ENCODE peak calls at places on chromosomes 16 and 17, in ten cellular contexts. One of them, this sample, is unnamed.

GRCh38 chr17:1951920-1952319 is 73.2 kb downstream of the RTN4RL1 start:
- DNase-seq in CD8-positive, alpha-beta T cell: no peak
- DNase-seq in nephron progenitor cell: no peak
- DNase-seq in epithelial cell of esophagus: no peak
- DNase-seq in spleen: peak; percentile 58
- DNase-seq in dorsolateral prefrontal cortex: no peak
- DNase-seq in BJ: no peak
- DNase-seq in AG09309: no peak
- DNase-seq in AG10803: no peak
- DNase-seq in lung: no peak
- DNase-seq in this sample: no peak

GRCh38 chr17:37701424-37702020 is 43.3 kb downstream of the HNF1B start:
- DNase-seq in lung: peak; percentile 61
- DNase-seq in CD8-positive, alpha-beta T cell: peak; percentile 12
- DNase-seq in AG10803: no peak
- DNase-seq in spleen: no peak
- DNase-seq in nephron progenitor cell: no peak
- DNase-seq in BJ: no peak
- DNase-seq in epithelial cell of esophagus: peak; percentile 34
- DNase-seq in dorsolateral prefrontal cortex: no peak
- DNase-seq in AG09309: no peak
- DNase-seq in this sample: no peak

GRCh38 chr16:76396977-76397376 is 119.8 kb downstream of the CNTNAP4 start:
- DNase-seq in CD8-positive, alpha-beta T cell: no peak
- DNase-seq in spleen: no peak
- DNase-seq in epithelial cell of esophagus: no peak
- DNase-seq in AG10803: no peak
- DNase-seq in lung: no peak
- DNase-seq in AG09309: no peak
- DNase-seq in nephron progenitor cell: no peak
- DNase-seq in BJ: no peak
- DNase-seq in dorsolateral prefrontal cortex: no peak
- DNase-seq in this sample: no peak

GRCh38 chr16:12290165-12290564 is 313.6 kb downstream of the SNX29 start:
- DNase-seq in BJ: no peak
- DNase-seq in AG10803: no peak
- DNase-seq in lung: no peak
- DNase-seq in CD8-positive, alpha-beta T cell: no peak
- DNase-seq in epithelial cell of esophagus: no peak
- DNase-seq in dorsolateral prefrontal cortex: no peak
- DNase-seq in AG09309: no peak
- DNase-seq in nephron progenitor cell: no peak
- DNase-seq in spleen: no peak
- DNase-seq in this sample: no peak

GRCh38 chr17:22266231-22266630 is 573.9 kb downstream of the KCNJ18 start:
- DNase-seq in lung: no peak
- DNase-seq in CD8-positive, alpha-beta T cell: no peak
- DNase-seq in spleen: no peak
- DNase-seq in epithelial cell of esophagus: no peak
- DNase-seq in dorsolateral prefrontal cortex: no peak
- DNase-seq in AG09309: no peak
- DNase-seq in nephron progenitor cell: no peak
- DNase-seq in AG10803: no peak
- DNase-seq in BJ: no peak
- DNase-seq in this sample: no peak

GRCh38 chr17:17036520-17036998 is 5.7 kb upstream of the MPRIP start:
- DNase-seq in epithelial cell of esophagus: no peak
- DNase-seq in nephron progenitor cell: no peak
- DNase-seq in AG10803: no peak
- DNase-seq in CD8-positive, alpha-beta T cell: no peak
- DNase-seq in dorsolateral prefrontal cortex: peak; percentile 39
- DNase-seq in lung: no peak
- DNase-seq in AG09309: no peak
- DNase-seq in spleen: peak; percentile 83
- DNase-seq in BJ: no peak
- DNase-seq in this sample: no peak

GRCh38 chr16:20111143-20111542 is 37.5 kb upstream of the GPR139 start:
- DNase-seq in AG10803: no peak
- DNase-seq in spleen: no peak
- DNase-seq in BJ: no peak
- DNase-seq in epithelial cell of esophagus: no peak
- DNase-seq in nephron progenitor cell: no peak
- DNase-seq in CD8-positive, alpha-beta T cell: no peak
- DNase-seq in lung: no peak
- DNase-seq in AG09309: no peak
- DNase-seq in dorsolateral prefrontal cortex: no peak
- DNase-seq in this sample: no peak

GRCh38 chr16:9135797-9136196 is 44.4 kb downstream of the HAPSTR1 start:
- DNase-seq in BJ: no peak
- DNase-seq in CD8-positive, alpha-beta T cell: no peak
- DNase-seq in spleen: peak; percentile 76
- DNase-seq in dorsolateral prefrontal cortex: no peak
- DNase-seq in lung: no peak
- DNase-seq in AG09309: no peak
- DNase-seq in AG10803: no peak
- DNase-seq in nephron progenitor cell: no peak
- DNase-seq in epithelial cell of esophagus: peak; percentile 27
- DNase-seq in this sample: no peak

GRCh38 chr17:76994237-76994637 is 126.0 kb downstream of the MGAT5B start:
- DNase-seq in epithelial cell of esophagus: no peak
- DNase-seq in lung: no peak
- DNase-seq in BJ: no peak
- DNase-seq in CD8-positive, alpha-beta T cell: no peak
- DNase-seq in AG10803: no peak
- DNase-seq in nephron progenitor cell: peak; percentile 47
- DNase-seq in AG09309: no peak
- DNase-seq in dorsolateral prefrontal cortex: no peak
- DNase-seq in spleen: no peak
- DNase-seq in this sample: no peak

GRCh38 chr16:48041861-48042435 is 113.8 kb downstream of the ABCC12 start:
- DNase-seq in lung: no peak
- DNase-seq in AG09309: no peak
- DNase-seq in nephron progenitor cell: peak; percentile 25
- DNase-seq in BJ: no peak
- DNase-seq in AG10803: no peak
- DNase-seq in spleen: no peak
- DNase-seq in CD8-positive, alpha-beta T cell: no peak
- DNase-seq in dorsolateral prefrontal cortex: no peak
- DNase-seq in epithelial cell of esophagus: peak; percentile 10
- DNase-seq in this sample: no peak

GRCh38 chr17:17567631-17568030 is 23.9 kb downstream of the PEMT start:
- DNase-seq in dorsolateral prefrontal cortex: peak; percentile 69
- DNase-seq in epithelial cell of esophagus: no peak
- DNase-seq in CD8-positive, alpha-beta T cell: no peak
- DNase-seq in AG09309: no peak
- DNase-seq in lung: peak; percentile 49
- DNase-seq in nephron progenitor cell: no peak
- DNase-seq in BJ: no peak
- DNase-seq in spleen: no peak
- DNase-seq in AG10803: peak; percentile 49
- DNase-seq in this sample: no peak

DNA sequence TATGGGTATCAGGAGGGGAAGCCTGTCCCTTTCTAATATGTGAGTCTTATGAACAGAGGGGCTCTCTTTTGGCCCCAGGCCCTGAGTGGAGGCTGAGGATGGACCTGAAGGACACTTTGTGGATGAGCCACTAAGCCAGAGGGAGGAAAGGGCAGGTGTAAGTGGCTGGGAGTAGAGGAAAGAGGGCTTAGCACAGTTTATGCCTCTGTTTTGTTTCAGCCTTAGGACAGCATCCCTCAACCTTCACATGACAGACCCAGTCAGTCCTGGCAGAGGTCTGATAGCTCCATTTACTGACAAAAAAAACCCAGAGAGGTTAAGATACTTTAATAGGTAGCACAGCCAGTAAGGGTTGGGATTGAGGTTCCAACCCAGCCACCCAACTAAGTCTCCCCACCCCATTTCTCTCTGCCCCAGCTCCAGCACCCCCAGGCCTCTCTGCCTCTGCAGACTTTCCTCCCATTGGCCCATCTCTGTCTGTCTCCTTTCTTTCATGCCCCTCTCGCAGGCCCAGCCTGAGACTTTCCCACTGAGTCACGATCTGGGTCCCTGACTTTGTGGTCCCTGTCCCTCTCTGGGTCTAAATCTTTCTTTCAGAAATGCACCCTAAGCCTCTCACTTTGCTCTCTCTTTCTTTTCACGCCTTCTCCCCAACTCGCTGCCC is 4.7 kb upstream of the TBX21 start:
- DNase-seq in CD8-positive, alpha-beta T cell: no peak
- DNase-seq in spleen: peak; percentile 33
- DNase-seq in BJ: no peak
- DNase-seq in lung: no peak
- DNase-seq in AG10803: no peak
- DNase-seq in nephron progenitor cell: no peak
- DNase-seq in epithelial cell of esophagus: no peak
- DNase-seq in AG09309: no peak
- DNase-seq in dorsolateral prefrontal cortex: no peak
- DNase-seq in this sample: no peak
- TF ChIP-seq CTCF in CD8-positive, alpha-beta T cell: no peak
- TF ChIP-seq CTCF in spleen: no peak
- TF ChIP-seq CTCF in BJ: no peak
- TF ChIP-seq CTCF in lung: no peak
- TF ChIP-seq CTCF in AG10803: no peak
- TF ChIP-seq CTCF in nephron progenitor cell: no peak
- TF ChIP-seq CTCF in epithelial cell of esophagus: no peak
- TF ChIP-seq CTCF in AG09309: no peak
- TF ChIP-seq CTCF in dorsolateral prefrontal cortex: no peak
- TF ChIP-seq CTCF in this sample: no peak

GRCh38 chr16:31010943-31011342 is 505 bp upstream of the STX1B start:
- DNase-seq in dorsolateral prefrontal cortex: no peak
- DNase-seq in epithelial cell of esophagus: no peak
- DNase-seq in AG09309: no peak
- DNase-seq in spleen: no peak
- DNase-seq in nephron progenitor cell: no peak
- DNase-seq in BJ: no peak
- DNase-seq in AG10803: no peak
- DNase-seq in CD8-positive, alpha-beta T cell: no peak
- DNase-seq in lung: no peak
- DNase-seq in this sample: no peak

GRCh38 chr16:31010539-31010938 is at the start of gene STX1B:
- DNase-seq in CD8-positive, alpha-beta T cell: no peak
- DNase-seq in AG10803: peak; percentile 18
- DNase-seq in lung: no peak
- DNase-seq in AG09309: no peak
- DNase-seq in epithelial cell of esophagus: no peak
- DNase-seq in nephron progenitor cell: peak; percentile 88
- DNase-seq in dorsolateral prefrontal cortex: peak; percentile 79
- DNase-seq in BJ: no peak
- DNase-seq in spleen: no peak
- DNase-seq in this sample: peak; percentile 97

GRCh38 chr16:31016018-31016417 is 5.6 kb upstream of the STX1B start:
- DNase-seq in AG09309: no peak
- DNase-seq in spleen: no peak
- DNase-seq in BJ: no peak
- DNase-seq in dorsolateral prefrontal cortex: no peak
- DNase-seq in AG10803: no peak
- DNase-seq in CD8-positive, alpha-beta T cell: no peak
- DNase-seq in nephron progenitor cell: no peak
- DNase-seq in epithelial cell of esophagus: no peak
- DNase-seq in lung: no peak
- DNase-seq in this sample: no peak
- TF ChIP-seq CTCF in AG09309: no peak
- TF ChIP-seq CTCF in spleen: no peak
- TF ChIP-seq CTCF in BJ: no peak
- TF ChIP-seq CTCF in dorsolateral prefrontal cortex: no peak
- TF ChIP-seq CTCF in AG10803: no peak
- TF ChIP-seq CTCF in CD8-positive, alpha-beta T cell: no peak
- TF ChIP-seq CTCF in nephron progenitor cell: no peak
- TF ChIP-seq CTCF in epithelial cell of esophagus: no peak
- TF ChIP-seq CTCF in lung: no peak
- TF ChIP-seq CTCF in this sample: peak; percentile 41

GRCh38 chr17:31521632-31522283 is 130.3 kb downstream of the RAB11FIP4 start:
- DNase-seq in CD8-positive, alpha-beta T cell: no peak
- DNase-seq in lung: no peak
- DNase-seq in nephron progenitor cell: no peak
- DNase-seq in dorsolateral prefrontal cortex: no peak
- DNase-seq in epithelial cell of esophagus: no peak
- DNase-seq in spleen: peak; percentile 58
- DNase-seq in BJ: no peak
- DNase-seq in AG09309: no peak
- DNase-seq in AG10803: no peak
- DNase-seq in this sample: no peak

GRCh38 chr17:31518478-31518877 is 127.0 kb downstream of the RAB11FIP4 start:
- DNase-seq in BJ: no peak
- DNase-seq in epithelial cell of esophagus: no peak
- DNase-seq in lung: no peak
- DNase-seq in nephron progenitor cell: no peak
- DNase-seq in AG09309: no peak
- DNase-seq in spleen: peak; percentile 18
- DNase-seq in AG10803: no peak
- DNase-seq in CD8-positive, alpha-beta T cell: no peak
- DNase-seq in dorsolateral prefrontal cortex: no peak
- DNase-seq in this sample: no peak

GRCh38 chr17:31515226-31515759 is 123.8 kb downstream of the RAB11FIP4 start:
- DNase-seq in CD8-positive, alpha-beta T cell: no peak
- DNase-seq in spleen: peak; percentile 54
- DNase-seq in epithelial cell of esophagus: peak; percentile 30
- DNase-seq in AG09309: no peak
- DNase-seq in BJ: no peak
- DNase-seq in dorsolateral prefrontal cortex: no peak
- DNase-seq in lung: no peak
- DNase-seq in nephron progenitor cell: no peak
- DNase-seq in AG10803: no peak
- DNase-seq in this sample: no peak

GRCh38 chr17:31513731-31514427 is 122.4 kb downstream of the RAB11FIP4 start:
- DNase-seq in AG09309: no peak
- DNase-seq in epithelial cell of esophagus: no peak
- DNase-seq in dorsolateral prefrontal cortex: no peak
- DNase-seq in nephron progenitor cell: no peak
- DNase-seq in lung: no peak
- DNase-seq in AG10803: no peak
- DNase-seq in BJ: no peak
- DNase-seq in spleen: peak; percentile 54
- DNase-seq in CD8-positive, alpha-beta T cell: no peak
- DNase-seq in this sample: no peak

GRCh38 chr17:31517524-31517923 is 126.0 kb downstream of the RAB11FIP4 start:
- DNase-seq in nephron progenitor cell: peak; percentile 55
- DNase-seq in dorsolateral prefrontal cortex: no peak
- DNase-seq in CD8-positive, alpha-beta T cell: no peak
- DNase-seq in BJ: no peak
- DNase-seq in AG09309: no peak
- DNase-seq in spleen: peak; percentile 67
- DNase-seq in lung: no peak
- DNase-seq in epithelial cell of esophagus: no peak
- DNase-seq in AG10803: no peak
- DNase-seq in this sample: no peak
- TF ChIP-seq CTCF in nephron progenitor cell: no peak
- TF ChIP-seq CTCF in dorsolateral prefrontal cortex: peak; percentile 27
- TF ChIP-seq CTCF in CD8-positive, alpha-beta T cell: peak; percentile 16
- TF ChIP-seq CTCF in BJ: peak; percentile 29
- TF ChIP-seq CTCF in AG09309: peak; percentile 42
- TF ChIP-seq CTCF in spleen: no peak
- TF ChIP-seq CTCF in lung: no peak
- TF ChIP-seq CTCF in epithelial cell of esophagus: peak; percentile 34
- TF ChIP-seq CTCF in AG10803: peak; percentile 19
- TF ChIP-seq CTCF in this sample: peak; percentile 60

DNA sequence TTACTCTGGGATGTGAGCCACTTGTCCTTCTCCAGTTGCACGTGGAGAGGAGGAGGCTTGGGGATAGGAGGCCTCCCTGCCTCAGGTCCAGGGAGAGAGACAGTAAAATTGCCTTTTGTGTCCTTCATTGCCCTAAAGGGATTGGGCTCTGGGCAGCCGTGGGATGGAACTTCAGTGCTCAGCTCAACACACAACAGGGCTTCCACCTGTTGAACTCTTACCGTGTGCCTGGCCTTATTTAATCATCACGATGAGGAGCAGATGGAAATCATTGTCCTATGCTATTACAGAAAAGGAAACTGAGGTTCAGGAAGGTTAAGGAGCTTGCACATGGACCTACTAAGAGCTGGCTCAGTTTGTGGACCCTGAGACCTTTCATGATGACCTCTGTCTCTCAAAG is 92.4 kb upstream of the CDC42EP4 start:
- DNase-seq in lung: no peak
- DNase-seq in epithelial cell of esophagus: no peak
- DNase-seq in AG10803: no peak
- DNase-seq in CD8-positive, alpha-beta T cell: no peak
- DNase-seq in spleen: peak; percentile 14
- DNase-seq in BJ: no peak
- DNase-seq in AG09309: no peak
- DNase-seq in dorsolateral prefrontal cortex: no peak
- DNase-seq in nephron progenitor cell: no peak
- DNase-seq in this sample: no peak
- TF ChIP-seq CTCF in lung: no peak
- TF ChIP-seq CTCF in epithelial cell of esophagus: no peak
- TF ChIP-seq CTCF in AG10803: no peak
- TF ChIP-seq CTCF in CD8-positive, alpha-beta T cell: no peak
- TF ChIP-seq CTCF in spleen: no peak
- TF ChIP-seq CTCF in BJ: no peak
- TF ChIP-seq CTCF in AG09309: no peak
- TF ChIP-seq CTCF in dorsolateral prefrontal cortex: no peak
- TF ChIP-seq CTCF in nephron progenitor cell: no peak
- TF ChIP-seq CTCF in this sample: no peak